ENCODE peak calls at places on chromosomes 5 and 9, in nine cellular contexts. S is tibial artery; H is colonic mucosa; L is pancreas; C is CD8-positive, alpha-beta T cell; K is heart left ventricle; Z is right lobe of liver; I is Peyer's patch; R is body of pancreas. E is an unnamed sample. For H3K4me1 and H3K36me3, the result is how much of the 10 kb centered on the place peaks cover.

GRCh38 chr9:38229123-38229829 is 160.2 kb upstream of the SHB start:
- DNase-seq in K (no peak), I (no peak), Z (no peak), S (no peak), C (no peak), L (no peak), H (no peak), R (no peak), E (no peak)

GRCh38 chr9:126468141-126468825 is 141.7 kb downstream of the MVB12B start:
- DNase-seq in R (no peak), L (no peak), C (no peak), I (no peak), Z (no peak), H (no peak), S (no peak), K (no peak), E (no peak)

GRCh38 chr5:76111510-76112174 is 28.5 kb downstream of the SV2C start:
- DNase-seq in K (no peak), C (no peak), S (no peak), R (peak), Z (no peak), I (no peak), H (no peak), L (peak), E (no peak)

GRCh38 chr5:138458856-138459255 is 6.4 kb upstream of the EGR1 start:
- DNase-seq in I (no peak), S (no peak), Z (no peak), H (no peak), K (no peak), R (no peak), C (no peak), L (no peak), E (no peak)

GRCh38 chr9:69446496-69446895 is 121.5 kb downstream of the ENTREP1 start:
- DNase-seq in C (no peak), Z (no peak), I (no peak), H (no peak), R (no peak), K (no peak), L (no peak), S (no peak), E (no peak)

GRCh38 chr5:8906303-8906967 is 639.4 kb downstream of the SEMA5A start:
- DNase-seq in S (no peak), L (no peak), K (no peak), Z (no peak), H (no peak), R (no peak), I (no peak), C (no peak), E (no peak)

GRCh38 chr5:12023614-12024241 is 119.5 kb upstream of the CTNND2 start:
- DNase-seq in I (no peak), L (peak), H (no peak), S (no peak), R (peak), K (no peak), Z (no peak), C (no peak), E (no peak)

GRCh38 chr9:123361086-123361730 is 5.2 kb downstream of the CRB2 start:
- DNase-seq in Z (no peak), C (no peak), R (no peak), K (no peak), S (no peak), I (no peak), H (peak), L (no peak), E (no peak)

GRCh38 chr5:35811108-35811741 is 45.5 kb upstream of the IL7R start:
- DNase-seq in Z (no peak), K (no peak), S (no peak), H (no peak), I (peak), C (no peak), L (no peak), R (no peak), E (no peak)

GRCh38 chr9:115548826-115549225 is 430.9 kb upstream of the TNC start:
- DNase-seq in C (no peak), K (no peak), R (no peak), S (no peak), L (no peak), I (no peak), H (no peak), Z (no peak), E (no peak)

GRCh38 chr5:65809817-65810531 is 88.0 kb downstream of the NLN start:
- DNase-seq in C (no peak), R (peak), H (peak), L (no peak), S (peak), I (no peak), Z (no peak), K (peak), E (peak)

GRCh38 chr5:159695741-159696294 is 220.5 kb upstream of the ADRA1B start:
- DNase-seq in R (peak), I (no peak), H (no peak), K (no peak), Z (no peak), S (no peak), L (no peak), C (no peak), E (no peak)

GRCh38 chr5:137199966-137200365 is 299.2 kb downstream of the SPOCK1 start:
- DNase-seq in H (no peak), S (no peak), C (no peak), R (no peak), Z (no peak), K (no peak), I (no peak), L (no peak), E (no peak)

GRCh38 chr5:773517-774264 is 10.8 kb downstream of the ZDHHC11B start:
- DNase-seq in I (no peak), K (peak), S (no peak), L (peak), Z (peak), H (no peak), C (no peak), R (peak), E (no peak)

GRCh38 chr5:6717687-6718086 is 4.5 kb downstream of the TENT4A start:
- DNase-seq in S (no peak), L (no peak), Z (no peak), C (no peak), I (no peak), R (no peak), H (peak), K (no peak), E (no peak)

GRCh38 chr5:142325677-142326479 is 1.1 kb upstream of the SPRY4 start:
- DNase-seq in C (no peak), H (peak), S (peak), L (peak), R (peak), K (peak), I (no peak), Z (no peak), E (peak)

GRCh38 chr9:132584616-132585560 is 2.5 kb downstream of the BARHL1 start:
- DNase-seq in C (no peak), R (no peak), Z (peak), S (no peak), L (no peak), I (no peak), K (no peak), H (no peak), E (no peak)

GRCh38 chr5:138033916-138034315 is 1.0 kb upstream of the FAM13B start:
- DNase-seq in S (no peak), H (no peak), C (no peak), R (no peak), Z (no peak), I (no peak), K (no peak), L (no peak), E (no peak)

GRCh38 chr5:8176101-8176693 is 307.2 kb downstream of the MTRR start:
- DNase-seq in K (no peak), I (no peak), S (no peak), Z (no peak), L (no peak), R (peak), H (no peak), C (no peak), E (no peak)

GRCh38 chr9:4983541-4984165 is 1.4 kb upstream of the JAK2 start:
- DNase-seq in S (no peak), L (no peak), H (no peak), I (no peak), Z (no peak), R (no peak), C (no peak), K (no peak), E (no peak)

DNA sequence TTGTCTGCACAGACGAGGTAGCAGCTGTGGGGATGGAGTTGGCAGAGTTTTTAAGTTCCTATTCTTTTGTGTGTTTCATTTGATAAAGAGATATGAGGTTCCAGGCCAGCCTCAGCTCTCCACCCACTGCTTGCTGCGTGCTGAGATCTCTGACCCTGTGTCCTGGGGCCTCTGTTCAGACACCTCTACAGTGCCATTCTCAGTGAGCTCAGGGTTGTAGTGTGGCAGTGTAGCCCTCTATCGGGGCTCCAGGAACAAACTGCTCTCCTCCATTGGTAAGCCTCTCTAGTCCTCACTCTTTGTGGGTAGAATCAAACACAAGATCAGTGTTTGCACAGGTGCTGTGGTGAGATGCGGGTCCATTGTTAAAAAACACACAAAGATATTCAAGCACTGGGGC is 386.6 kb upstream of the RPS23 start:
- DNase-seq in L (no peak), Z (no peak), R (no peak), K (no peak), S (no peak), C (no peak), H (no peak), I (no peak), E (no peak)
- TF ChIP-seq CTCF in L (no peak), Z (no peak), R (no peak), K (no peak), S (no peak), C (no peak), H (no peak), I (no peak), E (no peak)

GRCh38 chr5:150519978-150520377 is 12.0 kb downstream of the NDST1 start:
- DNase-seq in Z (no peak), C (no peak), L (no peak), R (no peak), I (no peak), H (no peak), K (no peak), S (no peak), E (no peak)
- H3K4me1 ChIP-seq in Z (half or more), C (under half), L (half or more), R (half or more), I (under half), H (under half), K (half or more), S (half or more), E (half or more)

GRCh38 chr5:14489643-14490042 is 91.9 kb upstream of the OTULINL start:
- DNase-seq in H (no peak), C (no peak), S (no peak), I (no peak), Z (no peak), R (no peak), L (no peak), K (no peak), E (no peak)

GRCh38 chr5:14491015-14491414 is 90.6 kb upstream of the OTULINL start:
- DNase-seq in R (no peak), H (no peak), I (no peak), Z (no peak), L (no peak), K (no peak), S (no peak), C (no peak), E (peak)

GRCh38 chr5:14491505-14491904 is 90.1 kb upstream of the OTULINL start:
- DNase-seq in K (no peak), R (no peak), I (no peak), C (no peak), S (no peak), Z (no peak), L (no peak), H (no peak), E (no peak)

GRCh38 chr5:14488697-14489096 is 92.9 kb upstream of the OTULINL start:
- DNase-seq in H (no peak), R (no peak), L (no peak), K (no peak), S (no peak), I (no peak), Z (no peak), C (no peak), E (no peak)

GRCh38 chr5:14490309-14490711 is 91.3 kb upstream of the OTULINL start:
- DNase-seq in H (no peak), Z (no peak), K (no peak), I (no peak), S (no peak), C (no peak), L (peak), R (peak), E (no peak)
- H3K36me3 ChIP-seq in H (under half), Z (under half), K (half or more), I (half or more), S (half or more), C (under half), L (under half), R (under half), E (half or more)

GRCh38 chr5:26329562-26330189 is 708.7 kb downstream of the CDH9 start:
- DNase-seq in Z (no peak), I (no peak), C (no peak), H (no peak), L (no peak), K (no peak), S (no peak), R (no peak), E (no peak)
- TF ChIP-seq CTCF in Z (peak), I (no peak), C (no peak), H (no peak), L (no peak), K (peak), S (peak), R (peak), E (peak)

DNA sequence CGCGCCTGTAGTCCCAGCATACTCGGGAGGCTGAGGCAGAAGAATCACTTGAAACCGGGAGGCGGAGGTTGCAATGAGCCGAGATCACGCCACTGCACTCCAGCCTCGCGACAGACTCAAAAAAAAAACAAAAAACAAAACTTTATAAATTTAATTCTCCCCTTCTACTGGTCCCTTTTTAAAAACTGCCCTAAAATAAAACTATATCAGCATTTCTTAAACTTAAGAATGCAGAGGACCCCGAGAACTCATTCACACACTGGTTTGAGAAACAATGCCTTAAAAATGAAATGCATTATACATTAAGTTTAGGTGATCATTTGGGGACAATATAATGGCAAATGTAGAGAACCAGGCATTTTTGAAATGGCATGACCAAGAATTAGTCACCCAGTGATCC is 2.3 kb downstream of the C5orf15 start:
- DNase-seq in S (no peak), K (no peak), L (no peak), H (no peak), Z (no peak), R (no peak), I (no peak), C (no peak), E (no peak)
- H3K4me1 ChIP-seq in S (under half), K (under half), L (under half), H (under half), Z (under half), R (under half), I (under half), C (under half), E (under half)

E was measured in heart right ventricle.